ENCODE peak calls at places on chromosome 12, in four cellular contexts. U is heart left ventricle, A is AG04450, N is heart right ventricle. C is an unnamed sample.

GRCh38 chr12:5965950-5966383 is 20.9 kb upstream of the ANO2 start:
- DNase-seq in N (no peak), U (no peak), A (peak; percentile 10), C (peak; percentile 45)

GRCh38 chr12:6198556-6198955 is 1.6 kb upstream of the CD9 start:
- DNase-seq in A (no peak), N (no peak), U (no peak), C (peak; percentile 40)

GRCh38 chr12:81078469-81079196 is 754 bp downstream of the ACSS3 start:
- DNase-seq in U (peak; percentile 69), N (peak; percentile 45), A (no peak), C (no peak)

GRCh38 chr12:14521822-14522221 is 45.9 kb downstream of the PLBD1 start:
- DNase-seq in N (no peak), U (no peak), A (no peak), C (no peak)

GRCh38 chr12:99722690-99723486 is 75.3 kb downstream of the GARIN6 start:
- DNase-seq in U (peak; percentile 20), A (no peak), N (no peak), C (no peak)

GRCh38 chr12:43740511-43741100 is 18.0 kb downstream of the PUS7L start:
- DNase-seq in U (no peak), N (no peak), A (no peak), C (no peak)

GRCh38 chr12:113933201-113933786 is 32.8 kb downstream of the RBM19 start:
- DNase-seq in U (no peak), A (peak; percentile 32), N (no peak), C (no peak)

GRCh38 chr12:44155349-44155748 is 319.5 kb downstream of the TMEM117 start:
- DNase-seq in N (no peak), U (no peak), A (no peak), C (no peak)

GRCh38 chr12:49535921-49536525 is 2.8 kb upstream of the KCNH3 start:
- DNase-seq in U (no peak), A (no peak), N (no peak), C (no peak)

GRCh38 chr12:131096681-131097181 is 143.0 kb downstream of the ADGRD1 start:
- DNase-seq in U (no peak), A (no peak), N (no peak), C (no peak)

GRCh38 chr12:47808574-47809380 is 10.9 kb downstream of the HDAC7 start:
- DNase-seq in U (no peak), N (no peak), A (no peak), C (no peak)

GRCh38 chr12:57141249-57141648 is 6.2 kb downstream of the LRP1-AS start:
- DNase-seq in N (no peak), U (peak; percentile 6), A (no peak), C (no peak)
- H3K27ac ChIP-seq in N (peak overlapping the region; percentile 80), U (peak overlapping the region; percentile 73), A (no peak overlapping the region), C (no peak overlapping the region)

DNA sequence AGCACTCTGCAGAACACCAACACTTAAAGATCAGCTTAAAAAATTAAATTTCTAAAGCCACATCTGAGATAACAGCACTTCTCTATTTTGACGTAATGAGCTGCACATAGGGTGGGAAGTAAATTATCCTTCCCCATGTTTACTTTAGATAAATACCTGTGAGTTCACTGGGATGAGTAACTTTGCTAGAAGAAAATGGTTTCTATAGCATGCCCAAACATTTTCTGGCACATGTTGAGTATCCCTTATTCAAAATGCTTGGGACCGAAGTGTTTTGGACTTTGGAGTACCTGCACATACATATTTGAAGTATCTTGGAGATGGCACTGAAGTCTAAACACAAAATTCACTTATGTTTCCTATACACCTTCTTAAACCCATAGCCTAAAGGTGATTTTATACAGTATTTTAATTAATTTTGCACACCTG is 6.6 kb downstream of the SLC38A2 start:
- DNase-seq in A (no peak), N (no peak), U (no peak), C (no peak)
- H3K4me3 ChIP-seq in A (peak overlapping the region; percentile 95), N (peak overlapping the region; percentile 7), U (peak overlapping the region; percentile 14), C (no peak overlapping the region)

DNA sequence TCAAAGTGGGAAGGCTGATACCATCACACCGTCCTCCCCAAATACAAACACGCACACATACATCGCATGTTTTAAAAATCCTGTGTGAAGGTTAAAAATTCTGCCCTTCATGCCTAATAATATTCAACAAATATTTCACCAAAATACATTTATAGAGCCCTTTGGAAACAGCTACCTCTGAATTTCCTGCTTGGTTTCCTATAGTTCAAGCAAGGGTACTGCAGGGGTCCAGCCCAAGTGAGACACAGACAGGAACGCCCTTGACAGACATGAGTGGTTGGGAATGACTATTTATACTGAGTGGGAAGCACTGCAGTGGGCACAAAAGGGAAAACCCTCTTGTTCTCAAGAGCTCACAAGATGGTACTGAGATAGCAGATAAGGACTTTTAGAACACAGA is 51.0 kb downstream of the ST8SIA1 start:
- DNase-seq in U (no peak), A (no peak), N (no peak), C (no peak)
- TF ChIP-seq CTCF in U (no peak), A (peak; percentile 20), N (no peak), C (no peak)

GRCh38 chr12:52865090-52865944 is 16.5 kb upstream of the KRT78 start:
- DNase-seq in N (peak; percentile 50), U (peak; percentile 61), A (peak; percentile 47), C (peak; percentile 79)
- H3K27ac ChIP-seq in N (no peak overlapping the region), U (no peak overlapping the region), A (no peak overlapping the region), C (no peak overlapping the region)

GRCh38 chr12:4270016-4270669 is 3.4 kb upstream of the CCND2 start:
- DNase-seq in A (no peak), U (no peak), N (no peak), C (peak; percentile 82)
- H3K4me3 ChIP-seq in A (no peak overlapping the region), U (peak overlapping the region; percentile 96), N (peak overlapping the region; percentile 93), C (peak overlapping the region; percentile 57)

DNA sequence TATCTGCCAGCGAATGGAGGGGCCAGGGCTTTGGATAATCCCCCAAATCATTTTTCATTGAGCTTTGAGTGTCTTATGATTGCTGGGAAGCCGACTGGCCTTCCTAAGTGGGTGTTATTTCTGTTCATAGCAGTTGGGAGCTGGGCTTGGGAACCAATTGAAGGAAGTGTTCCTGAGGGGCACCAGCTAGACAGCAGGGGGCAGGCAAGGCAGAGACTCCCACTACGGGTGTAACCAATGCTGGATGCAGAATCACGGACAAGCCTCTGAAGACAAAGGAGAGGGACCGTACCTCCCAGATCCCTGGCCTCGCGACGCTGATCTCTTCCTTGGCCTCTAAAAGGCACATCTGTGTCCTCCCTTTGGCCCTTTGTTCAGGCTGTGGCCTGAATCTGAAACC is 149.0 kb upstream of the PRMT8 start:
- DNase-seq in N (peak; percentile 79), U (peak; percentile 70), A (no peak), C (peak; percentile 23)
- TF ChIP-seq CTCF in N (peak; percentile 35), U (peak; percentile 63), A (peak; percentile 52), C (no peak)

C was measured in colonic mucosa.